ENCODE peak calls at places on chromosomes 1 and 21, in six cellular contexts. S is body of pancreas, B is GM13977, V is RWPE1, L is uterus, X is cardiac muscle cell. N is an unnamed sample.

GRCh38 chr1:71196685-71197084 is 115.8 kb upstream of the ZRANB2 start:
- DNase-seq in B (no peak), X (peak), S (no peak), V (peak), L (no peak), N (peak)

GRCh38 chr1:228375578-228376261 is 30.9 kb downstream of the TRIM11 start:
- DNase-seq in L (no peak), X (no peak), B (no peak), S (no peak), V (no peak), N (no peak)

GRCh38 chr21:35072960-35073359 is 23.9 kb upstream of the RUNX1 start:
- DNase-seq in L (peak), V (no peak), X (no peak), B (no peak), S (no peak), N (no peak)

GRCh38 chr21:45276620-45277019 is 11.1 kb downstream of the POFUT2 start:
- DNase-seq in X (no peak), S (no peak), V (no peak), B (no peak), L (peak), N (no peak)

GRCh38 chr1:232737917-232738316 is 67.3 kb upstream of the MAP10 start:
- DNase-seq in L (no peak), V (no peak), S (no peak), B (no peak), X (no peak), N (no peak)

GRCh38 chr1:4133541-4133940 is 233.5 kb upstream of the C1orf174 start:
- DNase-seq in S (no peak), V (no peak), X (no peak), B (no peak), L (no peak), N (no peak)

GRCh38 chr21:23542097-23542496 is 2065.2 kb downstream of the MRPL39 start:
- DNase-seq in X (no peak), S (no peak), V (no peak), B (no peak), L (no peak), N (no peak)

GRCh38 chr1:31447210-31447609 is 34.2 kb downstream of the SERINC2 start:
- DNase-seq in S (no peak), B (no peak), L (no peak), X (no peak), V (no peak), N (no peak)

GRCh38 chr1:207335695-207336363 is 14.4 kb downstream of the CD55 start:
- DNase-seq in B (peak), V (no peak), S (no peak), L (no peak), X (peak), N (peak)

GRCh38 chr1:53683986-53684740 is 54.8 kb downstream of the GLIS1 start:
- DNase-seq in L (no peak), X (no peak), S (no peak), V (no peak), B (no peak), N (no peak)

GRCh38 chr1:66732407-66733166 is 19.7 kb upstream of the DYNLT5 start:
- DNase-seq in V (no peak), B (no peak), L (no peak), S (no peak), X (no peak), N (no peak)

GRCh38 chr1:37811027-37811655 is 3.1 kb upstream of the YRDC start:
- DNase-seq in L (peak), X (peak), V (peak), S (peak), B (peak), N (peak)

GRCh38 chr21:34688715-34689114 is 19.9 kb downstream of the CLIC6 start:
- DNase-seq in L (no peak), V (no peak), S (no peak), B (no peak), X (no peak), N (no peak)

GRCh38 chr1:91583326-91583755 is 82.7 kb downstream of the CDC7 start:
- DNase-seq in B (no peak), L (no peak), X (no peak), V (no peak), S (no peak), N (no peak)

GRCh38 chr1:208030320-208031091 is 119.6 kb upstream of the CD34 start:
- DNase-seq in B (no peak), X (peak), V (no peak), S (no peak), L (peak), N (no peak)

GRCh38 chr1:185112343-185112742 is 44.4 kb downstream of the TRMT1L start:
- DNase-seq in V (no peak), X (peak), S (no peak), L (no peak), B (no peak), N (no peak)

GRCh38 chr1:27068922-27069321 is 56.3 kb upstream of the TENT5B start:
- DNase-seq in V (no peak), X (no peak), S (no peak), L (no peak), B (no peak), N (no peak)

GRCh38 chr1:180881806-180882509 is 30.7 kb upstream of the KIAA1614 start:
- DNase-seq in B (peak), L (no peak), V (peak), S (no peak), X (peak), N (peak)

GRCh38 chr1:42052300-42052699 is 100.9 kb upstream of the GUCA2B start:
- DNase-seq in V (no peak), L (no peak), S (no peak), B (no peak), X (no peak), N (no peak)

GRCh38 chr1:172946814-172947507 is 103.8 kb downstream of the TNFSF18 start:
- DNase-seq in V (no peak), X (no peak), S (no peak), L (no peak), B (no peak), N (no peak)

GRCh38 chr21:26918318-26919065 is 48.4 kb downstream of the ADAMTS5 start:
- DNase-seq in X (peak), L (no peak), S (no peak), V (no peak), B (no peak), N (no peak)

GRCh38 chr1:205582046-205582445 is 49.8 kb downstream of the ELK4 start:
- DNase-seq in X (no peak), B (no peak), V (no peak), S (no peak), L (no peak), N (no peak)

GRCh38 chr21:41367598-41368360 is 6.0 kb downstream of the MX2 start:
- DNase-seq in V (no peak), X (peak), S (no peak), B (peak), L (no peak), N (peak)

GRCh38 chr1:95093296-95093695 is 20.5 kb upstream of the ALG14 start:
- DNase-seq in X (no peak), L (no peak), S (no peak), V (no peak), B (no peak), N (no peak)

GRCh38 chr1:2019162-2019542 is at the start of gene GABRD:
- DNase-seq in V (peak), L (no peak), B (peak), X (peak), S (no peak), N (peak)

GRCh38 chr1:52296345-52296744 is 69.7 kb downstream of the CC2D1B start:
- DNase-seq in X (peak), V (peak), B (peak), S (no peak), L (no peak), N (peak)

GRCh38 chr1:231381729-231382128 is 40.4 kb downstream of the EGLN1 start:
- DNase-seq in S (no peak), L (no peak), X (no peak), V (no peak), B (no peak), N (no peak)

GRCh38 chr1:3674100-3675094 is 22.1 kb downstream of the TP73 start:
- DNase-seq in L (no peak), S (peak), B (peak), X (no peak), V (no peak), N (no peak)

GRCh38 chr1:151990856-151991198 is 2.8 kb downstream of the S100A10 start:
- DNase-seq in S (peak), L (peak), X (peak), V (no peak), B (no peak), N (no peak)

GRCh38 chr21:44996096-44996495 is 56.3 kb downstream of the SLX9 start:
- DNase-seq in B (no peak), X (no peak), V (no peak), L (no peak), S (no peak), N (no peak)

GRCh38 chr1:43586136-43586726 is 55.5 kb downstream of the PTPRF start:
- DNase-seq in S (no peak), X (no peak), V (no peak), L (no peak), B (no peak), N (no peak)

GRCh38 chr1:45864765-45865164 is 61.4 kb downstream of the MAST2 start:
- DNase-seq in V (no peak), S (no peak), X (peak), B (no peak), L (no peak), N (no peak)

GRCh38 chr1:180157576-180158057 is 2.9 kb downstream of the QSOX1 start:
- DNase-seq in B (no peak), S (peak), L (no peak), V (no peak), X (no peak), N (no peak)

GRCh38 chr1:23592209-23592905 is 33.1 kb upstream of the ID3 start:
- DNase-seq in L (no peak), S (no peak), V (peak), X (no peak), B (no peak), N (no peak)

GRCh38 chr1:222767152-222767571 is 30.2 kb downstream of the FAM177B start:
- DNase-seq in L (no peak), B (no peak), V (no peak), S (no peak), X (no peak), N (no peak)

GRCh38 chr1:2148691-2149090 is 45.9 kb downstream of the FAAP20 start:
- DNase-seq in L (no peak), X (no peak), B (no peak), V (no peak), S (no peak), N (no peak)

GRCh38 chr1:169753549-169753948 is 19.7 kb upstream of the SELE start:
- DNase-seq in X (no peak), B (no peak), V (no peak), S (no peak), L (no peak), N (no peak)
- TF ChIP-seq CTCF in X (no peak), B (no peak), V (no peak), S (no peak), L (no peak), N (no peak)

GRCh38 chr1:14924455-14925325 is 228.9 kb upstream of the TMEM51 start:
- DNase-seq in S (peak), B (peak), X (peak), L (peak), V (peak), N (peak)
- TF ChIP-seq CTCF in S (peak), B (no peak), X (no peak), L (peak), V (peak), N (no peak)

DNA sequence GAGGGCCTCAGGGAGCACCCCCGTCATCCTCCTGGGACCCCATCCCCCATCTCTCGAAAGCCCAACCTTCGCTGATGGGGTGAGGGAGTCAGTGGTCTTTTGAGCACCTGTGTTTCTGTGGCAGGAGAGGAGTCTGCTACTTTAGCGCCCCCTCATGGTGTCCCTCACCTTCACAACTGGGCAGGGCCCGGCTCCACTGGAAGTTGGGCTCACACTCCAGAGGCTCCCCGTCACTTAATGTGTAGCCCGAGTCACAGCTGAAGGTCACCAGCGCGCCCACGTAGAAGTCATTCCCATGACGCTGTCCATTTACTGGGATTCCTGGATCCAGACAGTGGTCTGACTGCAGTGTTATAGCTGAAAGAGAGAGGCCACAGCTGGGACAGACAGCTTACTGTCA is 139.5 kb upstream of the HMGB4 start:
- DNase-seq in X (no peak), B (no peak), S (no peak), L (no peak), V (no peak), N (no peak)
- TF ChIP-seq CTCF in X (no peak), B (no peak), S (no peak), L (no peak), V (no peak), N (no peak)

DNA sequence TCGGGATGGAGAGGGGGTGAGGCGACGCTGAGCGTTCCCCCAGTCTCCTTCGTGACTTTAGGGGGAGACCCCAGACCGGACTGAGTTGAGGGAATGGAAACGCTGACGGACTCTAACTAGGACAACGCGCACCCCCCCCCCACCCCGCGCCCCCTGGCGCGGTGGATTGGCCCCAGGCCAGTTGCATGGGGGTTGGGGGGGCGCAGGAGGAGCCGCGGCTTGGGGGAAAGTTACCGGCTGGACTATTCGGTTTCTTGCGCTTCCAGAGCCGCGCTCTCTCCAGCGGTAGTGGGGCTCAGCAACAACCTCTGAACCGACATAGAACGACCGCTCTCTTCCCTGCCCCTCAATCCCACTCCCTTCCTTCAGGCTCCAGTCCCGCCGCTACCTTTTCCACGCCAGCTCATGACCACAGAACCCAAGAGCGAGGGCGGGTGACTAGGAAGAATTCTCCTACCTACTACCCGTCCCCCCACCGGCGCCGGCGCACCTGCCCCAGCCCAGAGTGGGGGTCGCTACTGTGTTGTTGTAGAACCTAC is 694 bp downstream of the ZBTB7B start:
- DNase-seq in V (no peak), S (peak), X (peak), B (no peak), L (peak), N (no peak)
- TF ChIP-seq CTCF in V (no peak), S (no peak), X (no peak), B (no peak), L (no peak), N (no peak)

GRCh38 chr1:14506471-14506870 is 92.0 kb upstream of the KAZN start:
- DNase-seq in L (no peak), S (no peak), B (no peak), X (no peak), V (no peak), N (no peak)

GRCh38 chr1:14511856-14512585 is 86.5 kb upstream of the KAZN start:
- DNase-seq in V (no peak), L (no peak), B (no peak), S (no peak), X (no peak), N (no peak)

GRCh38 chr1:14504517-14504916 is 94.0 kb upstream of the KAZN start:
- DNase-seq in B (no peak), L (no peak), V (no peak), S (no peak), X (no peak), N (no peak)

GRCh38 chr1:14511281-14511680 is 87.2 kb upstream of the KAZN start:
- DNase-seq in X (no peak), S (no peak), V (no peak), B (no peak), L (no peak), N (no peak)

GRCh38 chr1:14507227-14507626 is 91.3 kb upstream of the KAZN start:
- DNase-seq in B (no peak), X (no peak), V (no peak), S (no peak), L (no peak), N (no peak)
- TF ChIP-seq CTCF in B (no peak), X (no peak), V (no peak), S (no peak), L (no peak), N (no peak)

N was measured in GM13976.